ENCODE peak calls at places on chromosome 3, in eight cellular contexts. T is Jurkat, Clone E6-1; N is choroid plexus epithelial cell; G is M059J; Z is activated T-helper 9 cell treated with anti-CD3 and anti-CD28 coated beads, Interleukin-2, amount 50 U/mL, for 16 hours; M is H9; E is NCI-H460; H is stimulated activated CD4-positive, alpha-beta T cell treated with anti-CD3 and anti-CD28 coated beads, Interleukin-2, amount 100 ng/mL, for 24 hours. J is an unnamed sample.

GRCh38 chr3:188370081-188370830 is 216.3 kb downstream of the LPP start:
- DNase-seq in T (no peak), N (no peak), G (no peak), Z (no peak), M (no peak), E (no peak), H (no peak), J (peak; percentile 61)

GRCh38 chr3:141646760-141647561 is 91.1 kb upstream of the RNF7 start:
- DNase-seq in T (peak; percentile 69), N (peak; percentile 86), G (peak; percentile 85), Z (no peak), M (peak; percentile 73), E (peak; percentile 40), H (no peak), J (peak; percentile 65)

GRCh38 chr3:66463734-66464511 is 36.9 kb downstream of the LRIG1 start:
- DNase-seq in T (no peak), N (no peak), G (no peak), Z (no peak), M (no peak), E (no peak), H (no peak), J (no peak)

GRCh38 chr3:64408770-64409169 is 183.5 kb upstream of the PRICKLE2 start:
- DNase-seq in T (no peak), N (peak; percentile 31), G (no peak), Z (no peak), M (no peak), E (no peak), H (no peak), J (no peak)

GRCh38 chr3:156483961-156484787 is 70.7 kb downstream of the SSR3 start:
- DNase-seq in T (peak; percentile 55), N (peak; percentile 72), G (peak; percentile 87), Z (peak; percentile 16), M (no peak), E (no peak), H (peak; percentile 56), J (peak; percentile 76)

GRCh38 chr3:63809607-63810006 is 9.5 kb upstream of the C3orf49 start:
- DNase-seq in T (no peak), N (peak; percentile 43), G (peak; percentile 82), Z (no peak), M (no peak), E (no peak), H (no peak), J (peak; percentile 74)

GRCh38 chr3:48065035-48065434 is 48.8 kb upstream of the MAP4 start:
- DNase-seq in T (no peak), N (no peak), G (no peak), Z (no peak), M (no peak), E (no peak), H (no peak), J (no peak)

GRCh38 chr3:148680289-148680688 is 17.4 kb upstream of the AGTR1 start:
- DNase-seq in T (no peak), N (no peak), G (no peak), Z (no peak), M (no peak), E (no peak), H (no peak), J (no peak)

GRCh38 chr3:143307613-143308183 is 188.1 kb downstream of the CHST2 start:
- DNase-seq in T (no peak), N (peak; percentile 52), G (peak; percentile 79), Z (no peak), M (no peak), E (no peak), H (no peak), J (peak; percentile 71)

GRCh38 chr3:194574639-194575483 is 58.4 kb downstream of the TMEM44 start:
- DNase-seq in T (no peak), N (peak; percentile 69), G (peak; percentile 54), Z (no peak), M (no peak), E (no peak), H (no peak), J (peak; percentile 71)

GRCh38 chr3:132549890-132550578 is 47.0 kb upstream of the ACKR4 start:
- DNase-seq in T (no peak), N (peak; percentile 87), G (peak; percentile 92), Z (no peak), M (no peak), E (no peak), H (no peak), J (peak; percentile 69)

GRCh38 chr3:164479978-164480377 is 598.3 kb downstream of the SI start:
- DNase-seq in T (no peak), N (no peak), G (no peak), Z (no peak), M (no peak), E (no peak), H (no peak), J (no peak)

GRCh38 chr3:69763458-69763857 is 24.2 kb downstream of the MITF start:
- DNase-seq in T (no peak), N (no peak), G (no peak), Z (no peak), M (no peak), E (no peak), H (no peak), J (no peak)

J was measured in fibroblast of villous mesenchyme.